ENCODE peak calls at places on chromosome 5, in seven cellular contexts. U, W, C, S, T, N and F are unnamed samples.

GRCh38 chr5:88854769-88855168 is 28.2 kb downstream of the MEF2C start:
- DNase-seq in U (no peak), W (no peak), C (no peak), S (no peak), T (no peak), N (no peak), F (no peak)

GRCh38 chr5:72600401-72600981 is 93.3 kb upstream of the ZNF366 start:
- DNase-seq in U (no peak), W (peak), C (no peak), S (peak), T (no peak), N (no peak), F (peak)

GRCh38 chr5:7394889-7395431 is 978 bp upstream of the ADCY2 start:
- DNase-seq in U (no peak), W (no peak), C (no peak), S (no peak), T (no peak), N (no peak), F (no peak)

GRCh38 chr5:59496524-59497134 is 396.9 kb downstream of the PDE4D start:
- DNase-seq in U (no peak), W (peak), C (no peak), S (no peak), T (peak), N (peak), F (peak)

GRCh38 chr5:65873181-65873580 is 53.2 kb upstream of the ERBIN start:
- DNase-seq in U (no peak), W (peak), C (no peak), S (peak), T (no peak), N (no peak), F (peak)

GRCh38 chr5:71663570-71663969 is 55.5 kb upstream of the CARTPT start:
- DNase-seq in U (no peak), W (peak), C (no peak), S (no peak), T (no peak), N (peak), F (no peak)

GRCh38 chr5:112097768-112098167 is 321.3 kb downstream of the EPB41L4A start:
- DNase-seq in U (no peak), W (peak), C (no peak), S (no peak), T (no peak), N (no peak), F (peak)

GRCh38 chr5:77990020-77990419 is 213.9 kb upstream of the TBCA start:
- DNase-seq in U (no peak), W (no peak), C (no peak), S (no peak), T (no peak), N (no peak), F (no peak)

GRCh38 chr5:131384616-131385214 is 120.9 kb downstream of the CDC42SE2 start:
- DNase-seq in U (no peak), W (peak), C (no peak), S (no peak), T (no peak), N (no peak), F (no peak)

GRCh38 chr5:66527478-66527877 is 68.7 kb upstream of the MAST4 start:
- DNase-seq in U (no peak), W (no peak), C (no peak), S (no peak), T (no peak), N (no peak), F (no peak)

GRCh38 chr5:96601811-96602244 is 60.3 kb upstream of the CAST start:
- DNase-seq in U (no peak), W (peak), C (no peak), S (peak), T (no peak), N (peak), F (peak)

GRCh38 chr5:5271606-5272321 is 131.6 kb downstream of the ADAMTS16 start:
- DNase-seq in U (no peak), W (no peak), C (no peak), S (peak), T (no peak), N (no peak), F (no peak)

GRCh38 chr5:868599-869135 is 17.9 kb upstream of the ZDHHC11 start:
- DNase-seq in U (no peak), W (no peak), C (no peak), S (no peak), T (no peak), N (no peak), F (no peak)

GRCh38 chr5:145922059-145922458 is 14.3 kb upstream of the SH3RF2 start:
- DNase-seq in U (no peak), W (no peak), C (no peak), S (no peak), T (no peak), N (no peak), F (no peak)

GRCh38 chr5:14200312-14200990 is 57.3 kb downstream of the TRIO start:
- DNase-seq in U (no peak), W (no peak), C (no peak), S (no peak), T (no peak), N (no peak), F (no peak)

GRCh38 chr5:14114615-14115251 is 28.4 kb upstream of the TRIO start:
- DNase-seq in U (no peak), W (no peak), C (no peak), S (peak), T (no peak), N (no peak), F (peak)

DNA sequence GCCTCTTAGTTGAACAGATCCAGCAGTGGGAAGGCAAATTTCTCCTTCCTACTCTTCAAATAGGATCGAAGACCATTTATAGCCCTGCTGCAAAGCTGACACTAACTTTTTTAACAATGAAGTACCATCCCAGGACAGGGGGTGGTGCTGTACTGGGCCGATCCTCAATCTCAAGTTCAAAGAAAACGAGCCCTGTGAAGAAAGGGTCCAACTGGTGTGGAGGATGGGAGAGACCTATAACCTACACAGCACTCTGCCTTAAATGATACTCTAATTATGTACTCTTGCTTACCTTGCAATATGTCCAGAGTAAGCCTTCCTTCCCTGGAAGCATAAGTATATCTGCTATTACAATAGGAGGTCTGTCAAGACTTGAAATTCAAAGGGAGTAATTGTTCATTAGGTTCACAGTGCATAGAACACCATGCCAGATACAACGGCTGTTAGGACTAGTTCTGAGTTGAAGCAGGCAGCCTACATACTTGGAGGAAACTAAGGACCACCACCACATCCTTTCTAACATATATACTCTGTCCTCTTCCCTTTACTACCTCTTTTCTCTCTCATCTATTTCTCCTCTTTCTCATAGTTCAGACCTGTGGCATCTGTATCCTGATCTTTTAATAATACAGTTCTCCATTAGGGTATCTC is 6.2 kb downstream of the ETF1 start:
- DNase-seq in U (no peak), W (peak), C (no peak), S (no peak), T (no peak), N (no peak), F (no peak)
- TF ChIP-seq CTCF in U (peak), W (peak), C (peak), S (peak), T (no peak), N (peak), F (peak)

GRCh38 chr5:107485184-107485583 is 185.6 kb downstream of the EFNA5 start:
- DNase-seq in U (no peak), W (no peak), C (no peak), S (no peak), T (no peak), N (no peak), F (no peak)
- TF ChIP-seq CTCF in U (no peak), W (no peak), C (no peak), S (no peak), T (no peak), N (no peak), F (no peak)

GRCh38 chr5:169192572-169192971 is 108.4 kb downstream of the SLIT3 start:
- DNase-seq in U (no peak), W (no peak), C (no peak), S (no peak), T (no peak), N (no peak), F (no peak)
- TF ChIP-seq CTCF in U (no peak), W (no peak), C (no peak), S (no peak), T (no peak), N (no peak), F (no peak)

GRCh38 chr5:143206194-143207053 is 197.1 kb downstream of the NR3C1 start:
- DNase-seq in U (no peak), W (no peak), C (no peak), S (no peak), T (no peak), N (no peak), F (no peak)
- TF ChIP-seq CTCF in U (no peak), W (no peak), C (no peak), S (no peak), T (no peak), N (no peak), F (no peak)